ENCODE peak calls at places on chromosomes 4 and X, in five cellular contexts. D is A549, O is H1, H is HepG2, I is K562. V is an unnamed sample.

GRCh38 chr4:165016971-165017370 is 14.8 kb upstream of the TRIM60 start:
- DNase-seq in D (peak; percentile 1), O (no peak), H (peak; percentile 28), I (peak; percentile 35), V (no peak)

GRCh38 chr4:98377626-98378025 is 116.4 kb downstream of the RAP1GDS1 start:
- DNase-seq in D (no peak), O (no peak), H (no peak), I (no peak), V (peak; percentile 70)

GRCh38 chrX:16822723-16823122 is 36.5 kb downstream of the TXLNG start:
- DNase-seq in D (no peak), O (no peak), H (no peak), I (no peak), V (peak; percentile 79)

GRCh38 chr4:133592591-133592990 is 443.5 kb downstream of the PCDH10 start:
- DNase-seq in D (no peak), O (no peak), H (no peak), I (no peak), V (no peak)

GRCh38 chr4:48578132-48578964 is 88.3 kb downstream of the ZAR1 start:
- DNase-seq in D (peak; percentile 18), O (no peak), H (peak; percentile 64), I (peak; percentile 57), V (peak; percentile 78)

GRCh38 chrX:124433186-124433585 is 86.8 kb downstream of the SH2D1A start:
- DNase-seq in D (no peak), O (no peak), H (no peak), I (no peak), V (no peak)

GRCh38 chrX:154327026-154327820 is 31.6 kb downstream of the TKTL1 start:
- DNase-seq in D (no peak), O (no peak), H (no peak), I (no peak), V (no peak)

GRCh38 chr4:41044165-41044564 is 170.2 kb downstream of the APBB2 start:
- DNase-seq in D (no peak), O (no peak), H (no peak), I (no peak), V (no peak)

GRCh38 chr4:40621592-40622512 is 7.8 kb downstream of the RBM47 start:
- DNase-seq in D (peak; percentile 52), O (peak; percentile 41), H (peak; percentile 60), I (no peak), V (peak; percentile 98)

GRCh38 chr4:164446516-164446915 is 307.4 kb upstream of the SMIM31 start:
- DNase-seq in D (no peak), O (no peak), H (no peak), I (no peak), V (peak; percentile 3)

GRCh38 chrX:119150163-119151135 is 22.8 kb upstream of the KIAA1210 start:
- DNase-seq in D (no peak), O (no peak), H (no peak), I (no peak), V (no peak)

GRCh38 chr4:31108762-31109161 is 388.6 kb downstream of the PCDH7 start:
- DNase-seq in D (no peak), O (no peak), H (no peak), I (no peak), V (no peak)

GRCh38 chr4:78876568-78877320 is 62.5 kb downstream of the PAQR3 start:
- DNase-seq in D (no peak), O (no peak), H (no peak), I (no peak), V (peak; percentile 71)

GRCh38 chr4:100302061-100303026 is 112.1 kb upstream of the DDIT4L start:
- DNase-seq in D (no peak), O (no peak), H (no peak), I (no peak), V (no peak)

GRCh38 chr4:169250796-169251195 is 20.0 kb downstream of the SH3RF1 start:
- DNase-seq in D (no peak), O (no peak), H (peak; percentile 60), I (no peak), V (no peak)

GRCh38 chr4:89586318-89586717 is 250.6 kb downstream of the SNCA start:
- DNase-seq in D (no peak), O (no peak), H (no peak), I (no peak), V (no peak)

GRCh38 chr4:170248576-170248975 is 158.8 kb upstream of the AADAT start:
- DNase-seq in D (no peak), O (no peak), H (no peak), I (no peak), V (no peak)

GRCh38 chr4:106201373-106201772 is 114.6 kb downstream of the TBCK start:
- DNase-seq in D (no peak), O (no peak), H (peak; percentile 7), I (no peak), V (peak; percentile 12)

GRCh38 chr4:189305500-189305899 is 635.2 kb upstream of the FRG1 start:
- DNase-seq in D (no peak), O (no peak), H (no peak), I (no peak), V (no peak)

GRCh38 chr4:109027016-109027500 is 264.2 kb upstream of the ETNPPL start:
- DNase-seq in D (no peak), O (no peak), H (no peak), I (peak; percentile 77), V (no peak)

GRCh38 chrX:22534643-22535042 is 261.9 kb downstream of the CBLL2 start:
- DNase-seq in D (no peak), O (no peak), H (no peak), I (no peak), V (peak; percentile 85)

GRCh38 chrX:1137531-1137930 is 74.9 kb downstream of the CRLF2 start:
- DNase-seq in D (no peak), O (no peak), H (no peak), I (no peak), V (no peak)

GRCh38 chr4:12723849-12724447 is 760.2 kb downstream of the RAB28 start:
- DNase-seq in D (no peak), O (no peak), H (no peak), I (no peak), V (no peak)

GRCh38 chr4:112175840-112176239 is 30.6 kb downstream of the FAM241A start:
- DNase-seq in D (no peak), O (no peak), H (no peak), I (no peak), V (no peak)

GRCh38 chr4:112172180-112172579 is 26.9 kb downstream of the FAM241A start:
- DNase-seq in D (no peak), O (no peak), H (no peak), I (no peak), V (no peak)

GRCh38 chr4:112176596-112176995 is 31.3 kb downstream of the FAM241A start:
- DNase-seq in D (no peak), O (no peak), H (no peak), I (no peak), V (no peak)

GRCh38 chr4:112170451-112170993 is 25.3 kb downstream of the FAM241A start:
- DNase-seq in D (peak; percentile 60), O (no peak), H (peak; percentile 43), I (peak; percentile 55), V (peak; percentile 92)

GRCh38 chr4:112173593-112174559 is 28.6 kb downstream of the FAM241A start:
- DNase-seq in D (no peak), O (no peak), H (no peak), I (no peak), V (no peak)
- TF ChIP-seq MAFK in D (no peak), O (no peak), H (no peak), I (no peak), V (no peak)

GRCh38 chr4:59002148-59002547 is 1892.0 kb upstream of the IGFBP7 start:
- DNase-seq in D (no peak), O (no peak), H (no peak), I (no peak), V (no peak)
- TF ChIP-seq MAFK in D (no peak), O (no peak), H (no peak), I (no peak), V (no peak)

DNA sequence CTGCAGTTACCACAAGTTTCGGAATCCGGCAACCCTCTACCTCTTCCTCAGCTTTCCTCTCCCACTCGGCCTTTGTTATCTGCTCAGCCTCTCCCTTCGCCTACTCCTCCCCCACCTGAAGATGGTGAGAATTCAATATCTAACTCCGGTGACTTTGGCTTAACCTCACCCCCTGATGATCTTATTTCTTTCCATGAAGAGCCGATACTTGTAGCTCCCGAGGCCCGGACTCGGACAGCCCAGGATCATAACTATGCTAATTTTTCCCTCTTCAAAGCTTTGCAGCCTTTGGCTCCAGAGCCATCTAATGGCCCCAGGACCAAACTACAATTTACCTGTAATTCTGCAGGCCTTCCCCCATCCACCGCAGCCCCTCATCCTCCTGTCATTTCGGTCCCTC is 32.0 kb upstream of the MGST2 start:
- DNase-seq in D (peak; percentile 17), O (no peak), H (peak; percentile 38), I (no peak), V (peak; percentile 20)
- TF ChIP-seq MAFK in D (no peak), O (no peak), H (no peak), I (no peak), V (no peak)

DNA sequence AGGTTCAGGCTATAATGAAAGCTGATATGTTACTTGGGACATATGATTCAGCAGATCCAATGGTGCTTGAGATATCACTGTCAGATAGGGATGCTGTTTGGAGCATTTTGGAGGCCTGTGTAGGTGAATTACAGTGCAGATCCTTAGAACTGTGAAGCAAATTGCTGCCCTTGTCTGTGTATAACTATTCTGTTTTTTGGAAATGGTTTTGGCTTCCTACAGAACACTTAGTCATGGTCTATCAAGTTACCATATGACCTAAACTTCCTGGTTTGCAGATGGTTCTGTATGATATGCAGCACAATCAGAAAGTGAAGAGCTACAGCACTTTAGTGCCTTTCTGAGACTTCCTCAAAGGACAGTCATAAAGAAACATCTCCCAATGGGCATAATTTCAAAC is 688.6 kb downstream of the SH3BGRL start:
- DNase-seq in D (no peak), O (no peak), H (no peak), I (no peak), V (no peak)
- TF ChIP-seq MAFK in D (no peak), O (no peak), H (no peak), I (no peak), V (no peak)

GRCh38 chr4:8708401-8709021 is 115.9 kb downstream of the CPZ start:
- DNase-seq in D (no peak), O (no peak), H (no peak), I (no peak), V (no peak)
- TF ChIP-seq MAFK in D (no peak), O (no peak), H (no peak), I (no peak), V (no peak)